ENCODE peak calls at places on chromosomes 6 and 20, in nine cellular contexts. One of them, this sample, is unnamed.

GRCh38 chr6:436308-437041 is 44.9 kb downstream of the IRF4 start:
- DNase-seq in HepG2: no peak
- DNase-seq in body of pancreas: no peak
- DNase-seq in testis: no peak
- DNase-seq in heart left ventricle: no peak
- DNase-seq in IMR-90: peak; percentile 60
- DNase-seq in A549: no peak
- DNase-seq in breast epithelium: no peak
- DNase-seq in adrenal gland: no peak
- DNase-seq in this sample: no peak

GRCh38 chr6:13469688-13470087 is 17.7 kb downstream of the GFOD1 start:
- DNase-seq in breast epithelium: no peak
- DNase-seq in HepG2: no peak
- DNase-seq in adrenal gland: no peak
- DNase-seq in A549: no peak
- DNase-seq in heart left ventricle: no peak
- DNase-seq in body of pancreas: no peak
- DNase-seq in testis: no peak
- DNase-seq in IMR-90: no peak
- DNase-seq in this sample: no peak

GRCh38 chr20:54622338-54623280 is 147.2 kb downstream of the DOK5 start:
- DNase-seq in breast epithelium: no peak
- DNase-seq in adrenal gland: no peak
- DNase-seq in body of pancreas: no peak
- DNase-seq in A549: no peak
- DNase-seq in testis: no peak
- DNase-seq in heart left ventricle: peak; percentile 37
- DNase-seq in HepG2: no peak
- DNase-seq in IMR-90: peak; percentile 34
- DNase-seq in this sample: no peak

GRCh38 chr6:1627884-1628550 is 18.3 kb downstream of the FOXC1 start:
- DNase-seq in testis: no peak
- DNase-seq in heart left ventricle: no peak
- DNase-seq in breast epithelium: no peak
- DNase-seq in adrenal gland: no peak
- DNase-seq in body of pancreas: no peak
- DNase-seq in IMR-90: no peak
- DNase-seq in HepG2: no peak
- DNase-seq in A549: no peak
- DNase-seq in this sample: no peak

GRCh38 chr6:35496851-35497570 is at the start of gene TEAD3:
- DNase-seq in testis: peak; percentile 43
- DNase-seq in HepG2: peak; percentile 69
- DNase-seq in adrenal gland: peak; percentile 58
- DNase-seq in heart left ventricle: peak; percentile 72
- DNase-seq in body of pancreas: peak; percentile 57
- DNase-seq in breast epithelium: peak; percentile 72
- DNase-seq in A549: no peak
- DNase-seq in IMR-90: peak; percentile 56
- DNase-seq in this sample: no peak

GRCh38 chr20:58219342-58219700 is 9.1 kb downstream of the ANKRD60 start:
- DNase-seq in testis: no peak
- DNase-seq in HepG2: no peak
- DNase-seq in IMR-90: peak; percentile 87
- DNase-seq in heart left ventricle: no peak
- DNase-seq in A549: peak; percentile 51
- DNase-seq in breast epithelium: no peak
- DNase-seq in body of pancreas: no peak
- DNase-seq in adrenal gland: no peak
- DNase-seq in this sample: no peak

GRCh38 chr6:12977851-12978250 is 261.3 kb downstream of the PHACTR1 start:
- DNase-seq in heart left ventricle: no peak
- DNase-seq in testis: no peak
- DNase-seq in body of pancreas: no peak
- DNase-seq in IMR-90: no peak
- DNase-seq in HepG2: no peak
- DNase-seq in adrenal gland: no peak
- DNase-seq in breast epithelium: no peak
- DNase-seq in A549: no peak
- DNase-seq in this sample: no peak

GRCh38 chr6:157172088-157172768 is 151.1 kb downstream of the TMEM242 start:
- DNase-seq in breast epithelium: no peak
- DNase-seq in IMR-90: no peak
- DNase-seq in heart left ventricle: no peak
- DNase-seq in body of pancreas: no peak
- DNase-seq in adrenal gland: no peak
- DNase-seq in testis: no peak
- DNase-seq in A549: no peak
- DNase-seq in HepG2: no peak
- DNase-seq in this sample: no peak

GRCh38 chr6:40347571-40348011 is 239.6 kb downstream of the LRFN2 start:
- DNase-seq in breast epithelium: no peak
- DNase-seq in testis: peak; percentile 51
- DNase-seq in A549: no peak
- DNase-seq in body of pancreas: no peak
- DNase-seq in IMR-90: no peak
- DNase-seq in adrenal gland: no peak
- DNase-seq in heart left ventricle: no peak
- DNase-seq in HepG2: no peak
- DNase-seq in this sample: no peak

GRCh38 chr20:41248371-41249024 is 69.0 kb downstream of the ZHX3 start:
- DNase-seq in IMR-90: no peak
- DNase-seq in breast epithelium: no peak
- DNase-seq in heart left ventricle: no peak
- DNase-seq in body of pancreas: no peak
- DNase-seq in HepG2: no peak
- DNase-seq in testis: peak; percentile 25
- DNase-seq in adrenal gland: no peak
- DNase-seq in A549: no peak
- DNase-seq in this sample: no peak

GRCh38 chr6:130513770-130514169 is 148.0 kb downstream of the TMEM200A start:
- DNase-seq in adrenal gland: no peak
- DNase-seq in HepG2: no peak
- DNase-seq in testis: peak; percentile 49
- DNase-seq in A549: no peak
- DNase-seq in heart left ventricle: no peak
- DNase-seq in IMR-90: peak; percentile 65
- DNase-seq in breast epithelium: no peak
- DNase-seq in body of pancreas: no peak
- DNase-seq in this sample: no peak

GRCh38 chr20:36825374-36826104 is 50.4 kb upstream of the TLDC2 start:
- DNase-seq in breast epithelium: no peak
- DNase-seq in body of pancreas: no peak
- DNase-seq in HepG2: no peak
- DNase-seq in A549: no peak
- DNase-seq in testis: no peak
- DNase-seq in adrenal gland: peak; percentile 51
- DNase-seq in heart left ventricle: no peak
- DNase-seq in IMR-90: no peak
- DNase-seq in this sample: no peak

GRCh38 chr6:6764764-6765434 is 176.4 kb downstream of the LY86 start:
- DNase-seq in heart left ventricle: no peak
- DNase-seq in HepG2: no peak
- DNase-seq in body of pancreas: no peak
- DNase-seq in testis: no peak
- DNase-seq in breast epithelium: no peak
- DNase-seq in A549: no peak
- DNase-seq in IMR-90: no peak
- DNase-seq in adrenal gland: peak; percentile 53
- DNase-seq in this sample: no peak

GRCh38 chr6:6230286-6230685 is 90.2 kb downstream of the F13A1 start:
- DNase-seq in testis: no peak
- DNase-seq in breast epithelium: no peak
- DNase-seq in heart left ventricle: no peak
- DNase-seq in adrenal gland: no peak
- DNase-seq in A549: peak; percentile 0
- DNase-seq in IMR-90: no peak
- DNase-seq in body of pancreas: no peak
- DNase-seq in HepG2: peak; percentile 16
- DNase-seq in this sample: no peak

GRCh38 chr20:45589725-45590124 is 10.6 kb upstream of the WFDC8 start:
- DNase-seq in testis: no peak
- DNase-seq in HepG2: no peak
- DNase-seq in body of pancreas: no peak
- DNase-seq in breast epithelium: no peak
- DNase-seq in A549: no peak
- DNase-seq in IMR-90: no peak
- DNase-seq in adrenal gland: no peak
- DNase-seq in heart left ventricle: no peak
- DNase-seq in this sample: no peak

GRCh38 chr6:75609639-75610590 is 8.2 kb downstream of the SENP6 start:
- DNase-seq in breast epithelium: no peak
- DNase-seq in A549: no peak
- DNase-seq in HepG2: no peak
- DNase-seq in adrenal gland: no peak
- DNase-seq in testis: no peak
- DNase-seq in heart left ventricle: no peak
- DNase-seq in body of pancreas: no peak
- DNase-seq in IMR-90: peak; percentile 77
- DNase-seq in this sample: peak; percentile 51

DNA sequence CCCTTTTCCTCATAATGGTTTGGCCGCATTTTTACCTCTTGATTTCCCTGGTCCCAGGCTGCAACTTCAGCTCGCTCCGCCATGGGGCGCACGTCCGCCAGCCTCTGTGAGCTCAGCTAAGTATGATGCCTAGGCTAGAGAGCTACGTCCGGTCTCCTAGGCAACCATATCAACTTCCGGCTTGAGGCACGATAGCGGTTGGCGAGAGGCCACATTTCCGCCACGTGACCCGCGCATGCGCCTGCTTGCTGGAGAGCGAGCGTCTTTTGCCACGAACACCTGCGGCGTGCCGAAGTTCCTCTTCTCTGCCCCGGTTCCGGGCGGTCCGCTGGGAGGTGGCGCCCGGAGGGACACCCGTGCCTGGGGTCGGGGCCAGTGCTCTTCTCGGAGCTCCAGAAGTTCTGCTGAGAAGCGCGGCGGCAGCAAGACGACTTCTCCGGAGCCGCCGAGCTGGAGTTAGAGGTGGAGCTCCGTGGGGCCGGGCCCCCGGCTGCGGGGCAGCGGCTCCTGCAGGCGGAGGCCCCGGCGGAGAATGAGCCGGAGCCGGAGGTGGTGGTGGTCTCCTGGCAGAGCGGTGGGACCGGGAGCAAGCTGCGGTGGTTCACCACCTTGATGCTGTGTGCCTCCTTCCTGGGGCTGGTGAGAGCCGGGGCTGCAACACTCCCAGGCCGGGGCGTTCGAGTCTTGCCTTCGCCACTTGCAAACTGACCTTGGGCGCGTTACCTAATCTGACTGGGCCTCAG is 172.0 kb downstream of the SLC16A10 start:
- DNase-seq in testis: peak; percentile 100
- DNase-seq in breast epithelium: peak; percentile 99
- DNase-seq in IMR-90: peak; percentile 99
- DNase-seq in A549: peak; percentile 98
- DNase-seq in heart left ventricle: peak; percentile 98
- DNase-seq in HepG2: peak; percentile 98
- DNase-seq in adrenal gland: peak; percentile 99
- DNase-seq in body of pancreas: peak; percentile 99
- DNase-seq in this sample: peak; percentile 99
- TF ChIP-seq POLR2A in testis: no peak
- TF ChIP-seq POLR2A in breast epithelium: peak; percentile 41
- TF ChIP-seq POLR2A in IMR-90: peak; percentile 85
- TF ChIP-seq POLR2A in A549: peak; percentile 55
- TF ChIP-seq POLR2A in heart left ventricle: peak; percentile 61
- TF ChIP-seq POLR2A in HepG2: peak; percentile 69
- TF ChIP-seq POLR2A in adrenal gland: peak; percentile 85
- TF ChIP-seq POLR2A in body of pancreas: no peak
- TF ChIP-seq POLR2A in this sample: peak; percentile 72

DNA sequence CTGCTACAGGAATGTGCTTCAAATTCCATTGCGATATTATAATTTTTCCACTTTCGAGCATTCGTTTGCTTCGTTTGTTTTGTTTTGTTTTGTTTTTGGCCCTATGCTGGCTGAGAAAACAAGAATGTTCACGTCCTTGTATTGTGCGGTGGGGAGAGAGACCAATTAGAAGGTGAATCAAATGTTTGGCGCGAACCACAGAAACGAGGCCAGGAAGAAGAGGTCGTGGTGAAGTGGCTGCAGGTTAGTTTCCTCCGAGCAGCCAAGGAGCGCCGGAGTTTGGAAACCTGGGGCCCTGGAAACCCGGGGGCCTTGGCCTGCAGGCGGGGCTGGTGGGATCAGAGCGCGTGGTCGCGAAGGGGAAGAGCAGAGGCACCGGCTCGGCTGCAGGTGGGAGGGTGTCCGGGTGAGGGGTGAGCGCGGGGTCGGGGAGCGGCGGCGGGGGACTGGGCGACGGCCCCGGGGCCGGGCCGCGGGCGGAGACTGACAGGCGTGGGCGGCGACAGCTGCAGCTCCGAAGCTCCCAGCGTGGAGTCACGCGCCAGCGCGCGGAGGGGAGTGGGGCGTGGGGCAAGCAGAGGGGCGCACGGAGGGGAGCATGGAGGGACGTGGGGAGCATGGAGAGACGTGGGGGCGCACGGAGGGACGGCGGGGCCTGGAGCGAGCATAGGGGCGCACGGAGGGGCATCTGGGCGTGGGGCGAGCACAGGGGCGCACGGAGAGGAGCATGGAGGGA is 141.5 kb upstream of the PDE10A start:
- DNase-seq in IMR-90: no peak
- DNase-seq in testis: peak; percentile 29
- DNase-seq in HepG2: no peak
- DNase-seq in body of pancreas: no peak
- DNase-seq in breast epithelium: no peak
- DNase-seq in heart left ventricle: no peak
- DNase-seq in adrenal gland: no peak
- DNase-seq in A549: no peak
- DNase-seq in this sample: no peak
- H3K4me3 ChIP-seq in IMR-90: peak overlapping the region; percentile 10
- H3K4me3 ChIP-seq in testis: peak overlapping the region; percentile 54
- H3K4me3 ChIP-seq in HepG2: no peak overlapping the region
- H3K4me3 ChIP-seq in body of pancreas: no peak overlapping the region
- H3K4me3 ChIP-seq in breast epithelium: peak overlapping the region; percentile 59
- H3K4me3 ChIP-seq in heart left ventricle: peak overlapping the region; percentile 39
- H3K4me3 ChIP-seq in adrenal gland: no peak overlapping the region
- H3K4me3 ChIP-seq in A549: no peak overlapping the region
- H3K4me3 ChIP-seq in this sample: peak overlapping the region; percentile 45

GRCh38 chr6:37490466-37491015 is 9.2 kb downstream of the CCDC167 start:
- DNase-seq in HepG2: no peak
- DNase-seq in A549: no peak
- DNase-seq in IMR-90: no peak
- DNase-seq in testis: no peak
- DNase-seq in body of pancreas: no peak
- DNase-seq in adrenal gland: no peak
- DNase-seq in heart left ventricle: no peak
- DNase-seq in breast epithelium: no peak
- DNase-seq in this sample: no peak
- TF ChIP-seq POLR2A in HepG2: no peak
- TF ChIP-seq POLR2A in A549: no peak
- TF ChIP-seq POLR2A in IMR-90: no peak
- TF ChIP-seq POLR2A in testis: no peak
- TF ChIP-seq POLR2A in body of pancreas: no peak
- TF ChIP-seq POLR2A in adrenal gland: no peak
- TF ChIP-seq POLR2A in heart left ventricle: no peak
- TF ChIP-seq POLR2A in breast epithelium: no peak
- TF ChIP-seq POLR2A in this sample: no peak

DNA sequence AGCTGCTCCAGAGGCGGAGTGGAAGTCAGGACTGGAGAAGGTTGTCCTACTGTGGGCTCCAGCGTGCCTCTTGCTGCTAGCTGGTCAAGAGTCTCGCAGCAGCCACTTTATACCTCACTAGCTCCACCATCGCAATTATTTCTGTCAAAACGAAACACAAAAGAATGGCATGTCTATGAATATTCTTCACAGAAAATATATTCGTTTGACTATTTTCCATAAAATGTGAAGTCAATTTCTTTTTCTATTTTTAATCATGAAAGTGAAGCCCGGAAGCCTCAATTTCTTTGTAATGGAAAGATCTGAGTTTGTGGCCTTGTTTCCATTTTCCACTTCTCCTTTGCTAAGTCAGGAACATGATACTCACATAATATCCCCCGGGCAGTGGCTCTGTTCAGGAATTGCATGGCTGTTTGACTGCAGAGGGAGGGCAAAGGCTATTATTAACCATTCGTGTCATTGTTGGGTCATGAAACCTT is 51.7 kb downstream of the DTD1 start:
- DNase-seq in heart left ventricle: no peak
- DNase-seq in adrenal gland: no peak
- DNase-seq in IMR-90: no peak
- DNase-seq in breast epithelium: no peak
- DNase-seq in HepG2: no peak
- DNase-seq in testis: no peak
- DNase-seq in body of pancreas: no peak
- DNase-seq in A549: no peak
- DNase-seq in this sample: peak; percentile 47
- H3K4me3 ChIP-seq in heart left ventricle: no peak overlapping the region
- H3K4me3 ChIP-seq in adrenal gland: no peak overlapping the region
- H3K4me3 ChIP-seq in IMR-90: no peak overlapping the region
- H3K4me3 ChIP-seq in breast epithelium: no peak overlapping the region
- H3K4me3 ChIP-seq in HepG2: no peak overlapping the region
- H3K4me3 ChIP-seq in testis: no peak overlapping the region
- H3K4me3 ChIP-seq in body of pancreas: no peak overlapping the region
- H3K4me3 ChIP-seq in A549: no peak overlapping the region
- H3K4me3 ChIP-seq in this sample: no peak overlapping the region

This sample was measured in gastrocnemius medialis.